ENCODE peak calls at places on chromosome 3, in six cellular contexts. F is stimulated activated naive CD8-positive, alpha-beta T cell treated with anti-CD3 and anti-CD28 coated beads, Interleukin-15, Interleukin-2, amounts not matched to agents 100 U/mL and 50 U/mL, for 24 hours; I is ecto neural progenitor cell; A is activated CD4-positive, alpha-beta T cell treated with anti-CD3 and anti-CD28 coated beads, Interleukin-2, amount 50 U/mL, for 1 hour; Q is RWPE1; L is cardiac septum. G is an unnamed sample.

GRCh38 chr3:25453521-25454410 is 25.7 kb downstream of the RARB start:
- DNase-seq in I (no peak), L (no peak), Q (no peak), A (no peak), F (no peak), G (no peak)

GRCh38 chr3:152403632-152404066 is 134.9 kb downstream of the MBNL1 start:
- DNase-seq in L (peak; percentile 84), Q (no peak), I (no peak), F (no peak), A (no peak), G (no peak)

GRCh38 chr3:13043656-13044055 is 29.6 kb downstream of the IQSEC1 start:
- DNase-seq in A (no peak), I (no peak), F (no peak), L (no peak), Q (no peak), G (no peak)

GRCh38 chr3:9862391-9863235 is 17.4 kb downstream of the CIDEC start:
- DNase-seq in F (peak; percentile 44), I (peak; percentile 82), A (peak; percentile 22), L (no peak), Q (no peak), G (no peak)

GRCh38 chr3:89139901-89140300 is 32.5 kb downstream of the EPHA3 start:
- DNase-seq in F (no peak), A (no peak), Q (no peak), L (no peak), I (no peak), G (no peak)

GRCh38 chr3:23096041-23096440 is 107.1 kb upstream of the UBE2E2 start:
- DNase-seq in L (no peak), I (no peak), F (no peak), Q (no peak), A (no peak), G (no peak)

GRCh38 chr3:114092151-114093000 is 35.8 kb downstream of the QTRT2 start:
- DNase-seq in Q (no peak), A (no peak), I (no peak), F (no peak), L (no peak), G (no peak)

GRCh38 chr3:182967218-182968204 is 12.8 kb downstream of the DCUN1D1 start:
- DNase-seq in A (no peak), F (no peak), I (no peak), L (no peak), Q (no peak), G (no peak)

GRCh38 chr3:58299839-58300516 is 6.1 kb upstream of the RPP14 start:
- DNase-seq in L (no peak), I (no peak), F (no peak), A (no peak), Q (peak; percentile 13), G (no peak)

GRCh38 chr3:175163686-175164085 is 304.6 kb downstream of the NAALADL2 start:
- DNase-seq in F (no peak), Q (no peak), A (no peak), L (no peak), I (no peak), G (peak; percentile 98)

GRCh38 chr3:195240171-195240701 is 30.7 kb downstream of the XXYLT1 start:
- DNase-seq in L (no peak), F (no peak), A (no peak), Q (no peak), I (no peak), G (peak; percentile 89)

GRCh38 chr3:44455318-44455717 is 22.2 kb downstream of the ZNF445 start:
- DNase-seq in F (no peak), L (no peak), A (no peak), Q (no peak), I (no peak), G (no peak)

GRCh38 chr3:110813541-110813940 is 258.1 kb upstream of the NECTIN3 start:
- DNase-seq in I (no peak), A (no peak), F (no peak), Q (no peak), L (no peak), G (no peak)

GRCh38 chr3:52835766-52836470 is 1.1 kb upstream of the MUSTN1 start:
- DNase-seq in I (no peak), F (no peak), Q (no peak), A (no peak), L (peak; percentile 82), G (no peak)

GRCh38 chr3:108595304-108595703 is 5.8 kb downstream of the DZIP3 start:
- DNase-seq in L (no peak), I (no peak), A (no peak), F (no peak), Q (no peak), G (no peak)

GRCh38 chr3:112411425-112411824 is 78.5 kb downstream of the CD200 start:
- DNase-seq in L (no peak), F (no peak), A (no peak), Q (no peak), I (no peak), G (peak; percentile 34)

GRCh38 chr3:160134454-160134853 is 90.8 kb upstream of the C3orf80 start:
- DNase-seq in I (no peak), F (no peak), L (no peak), A (no peak), Q (no peak), G (no peak)

GRCh38 chr3:131221731-131222130 is 159.8 kb upstream of the NUDT16 start:
- DNase-seq in F (no peak), L (no peak), A (no peak), Q (peak; percentile 5), I (no peak), G (no peak)

GRCh38 chr3:64460877-64461276 is 226.9 kb downstream of the ADAMTS9 start:
- DNase-seq in I (no peak), F (no peak), Q (no peak), L (no peak), A (no peak), G (no peak)

GRCh38 chr3:169118666-169119370 is 544.7 kb downstream of the MECOM start:
- DNase-seq in I (no peak), Q (no peak), F (no peak), L (no peak), A (no peak), G (no peak)

GRCh38 chr3:149968216-149968615 is 2.5 kb downstream of the PFN2 start:
- DNase-seq in I (no peak), A (no peak), F (no peak), L (no peak), Q (peak; percentile 27), G (peak; percentile 31)

GRCh38 chr3:110459021-110459420 is 612.6 kb upstream of the NECTIN3 start:
- DNase-seq in F (no peak), I (no peak), L (no peak), A (no peak), Q (no peak), G (no peak)

GRCh38 chr3:49867871-49868321 is 1.8 kb downstream of the CAMKV start:
- DNase-seq in I (peak; percentile 77), A (no peak), Q (no peak), F (peak; percentile 33), L (no peak), G (no peak)

GRCh38 chr3:58532794-58533220 is 4.2 kb downstream of the ACOX2 start:
- DNase-seq in A (peak; percentile 75), I (peak; percentile 79), Q (peak; percentile 75), F (peak; percentile 84), L (peak; percentile 83), G (no peak)

GRCh38 chr3:43733459-43734384 is 43.0 kb downstream of the ABHD5 start:
- DNase-seq in Q (no peak), F (no peak), A (no peak), L (no peak), I (no peak), G (no peak)

GRCh38 chr3:101091489-101091888 is 98.3 kb upstream of the ABI3BP start:
- DNase-seq in F (no peak), I (no peak), L (no peak), A (no peak), Q (peak; percentile 40), G (no peak)

GRCh38 chr3:148816427-148816826 is 11.2 kb upstream of the CPB1 start:
- DNase-seq in L (no peak), Q (no peak), I (no peak), A (no peak), F (no peak), G (no peak)

G was measured in NCI-H446 treated with DMSO at 0.1 percent for 48 hours.